ENCODE peak calls at places on chromosomes 16 and 17, in four cellular contexts. Z is body of pancreas, D is AG04449, M is kidney epithelial cell. E is an unnamed sample.
A peak's percentile ranks its signal among the peaks of the same experiment; 100 is the strongest.

GRCh38 chr16:1709356-1709755 is 3.4 kb downstream of the MAPK8IP3 start:
- DNase-seq in Z (no peak), D (no peak), M (no peak), E (no peak)

GRCh38 chr17:2602597-2603017 is 9.2 kb downstream of the PAFAH1B1 start:
- DNase-seq in M (no peak), D (no peak), Z (no peak), E (no peak)

GRCh38 chr16:50547340-50547865 is 793 bp upstream of the NKD1 start:
- DNase-seq in D (no peak), Z (peak; percentile 68), M (no peak), E (no peak)

GRCh38 chr17:73156166-73156840 is 8.5 kb upstream of the SSTR2 start:
- DNase-seq in M (no peak), D (no peak), Z (peak; percentile 81), E (no peak)

GRCh38 chr17:81928497-81929252 is 1.1 kb upstream of the MAFG start:
- DNase-seq in D (no peak), Z (no peak), M (no peak), E (no peak)

GRCh38 chr17:13704333-13704732 is 102.6 kb upstream of the HS3ST3A1 start:
- DNase-seq in M (no peak), D (peak; percentile 41), Z (no peak), E (peak; percentile 51)

GRCh38 chr17:49548051-49548505 is 27.6 kb upstream of the NXPH3 start:
- DNase-seq in D (no peak), Z (no peak), M (no peak), E (no peak)

GRCh38 chr16:12091569-12092346 is 115.2 kb downstream of the SNX29 start:
- DNase-seq in Z (no peak), M (no peak), D (no peak), E (no peak)

GRCh38 chr17:57466042-57466471 is 209.7 kb downstream of the MSI2 start:
- DNase-seq in M (no peak), Z (no peak), D (no peak), E (no peak)

GRCh38 chr17:75933836-75934235 is 7.0 kb downstream of the FBF1 start:
- DNase-seq in Z (no peak), D (no peak), M (no peak), E (no peak)

GRCh38 chr16:67993207-67994036 is 5.9 kb downstream of the DPEP2 start:
- DNase-seq in D (no peak), M (no peak), Z (peak; percentile 80), E (no peak)
- H3K4me3 ChIP-seq in D (peak overlapping the region; percentile 12), M (no peak overlapping the region), Z (no peak overlapping the region), E (no peak overlapping the region)

DNA sequence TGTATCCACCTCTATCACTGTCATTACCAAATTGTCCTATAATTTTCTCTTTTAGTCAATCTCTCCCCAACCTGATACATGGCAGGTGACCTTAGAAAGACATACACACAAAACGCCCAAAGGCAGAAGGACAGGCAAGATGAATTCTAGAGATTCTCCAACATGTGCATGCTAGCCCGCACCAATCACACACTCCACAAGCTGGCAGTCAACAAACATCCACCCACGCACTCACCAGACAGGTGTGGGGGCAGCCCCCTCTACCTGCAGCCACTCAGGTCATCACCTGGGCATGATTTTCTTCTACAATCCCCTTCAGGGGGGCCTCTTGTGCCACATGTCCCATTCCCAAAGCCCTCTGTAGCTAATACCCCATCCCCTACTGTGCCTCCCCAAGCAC is 9.5 kb downstream of the MPP2 start:
- DNase-seq in M (no peak), D (no peak), Z (no peak), E (no peak)
- TF ChIP-seq CTCF in M (no peak), D (no peak), Z (no peak), E (no peak)

DNA sequence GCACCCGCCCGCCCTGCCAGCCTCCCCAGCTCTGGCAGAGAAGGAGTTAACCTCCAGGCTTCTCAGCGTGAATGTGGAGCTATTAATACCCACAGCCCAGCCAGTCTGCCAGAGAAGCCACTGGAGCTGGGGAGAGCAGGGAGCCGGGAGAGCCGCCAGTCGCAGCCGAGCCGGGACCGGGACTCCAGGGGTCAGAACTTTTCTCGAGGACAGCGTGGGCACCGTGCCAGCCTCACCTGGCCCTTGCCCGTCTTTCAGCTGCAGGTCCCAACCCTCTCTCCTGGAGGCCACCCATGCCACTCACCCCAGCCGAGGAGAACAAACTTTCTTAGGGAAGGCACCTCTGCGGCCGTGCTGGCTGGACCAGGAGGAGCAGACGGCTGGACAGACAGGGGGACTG is 33.8 kb upstream of the SBK1 start:
- DNase-seq in Z (peak; percentile 50), M (no peak), D (no peak), E (peak; percentile 22)
- H3K4me3 ChIP-seq in Z (no peak overlapping the region), M (no peak overlapping the region), D (no peak overlapping the region), E (peak overlapping the region; percentile 49)

DNA sequence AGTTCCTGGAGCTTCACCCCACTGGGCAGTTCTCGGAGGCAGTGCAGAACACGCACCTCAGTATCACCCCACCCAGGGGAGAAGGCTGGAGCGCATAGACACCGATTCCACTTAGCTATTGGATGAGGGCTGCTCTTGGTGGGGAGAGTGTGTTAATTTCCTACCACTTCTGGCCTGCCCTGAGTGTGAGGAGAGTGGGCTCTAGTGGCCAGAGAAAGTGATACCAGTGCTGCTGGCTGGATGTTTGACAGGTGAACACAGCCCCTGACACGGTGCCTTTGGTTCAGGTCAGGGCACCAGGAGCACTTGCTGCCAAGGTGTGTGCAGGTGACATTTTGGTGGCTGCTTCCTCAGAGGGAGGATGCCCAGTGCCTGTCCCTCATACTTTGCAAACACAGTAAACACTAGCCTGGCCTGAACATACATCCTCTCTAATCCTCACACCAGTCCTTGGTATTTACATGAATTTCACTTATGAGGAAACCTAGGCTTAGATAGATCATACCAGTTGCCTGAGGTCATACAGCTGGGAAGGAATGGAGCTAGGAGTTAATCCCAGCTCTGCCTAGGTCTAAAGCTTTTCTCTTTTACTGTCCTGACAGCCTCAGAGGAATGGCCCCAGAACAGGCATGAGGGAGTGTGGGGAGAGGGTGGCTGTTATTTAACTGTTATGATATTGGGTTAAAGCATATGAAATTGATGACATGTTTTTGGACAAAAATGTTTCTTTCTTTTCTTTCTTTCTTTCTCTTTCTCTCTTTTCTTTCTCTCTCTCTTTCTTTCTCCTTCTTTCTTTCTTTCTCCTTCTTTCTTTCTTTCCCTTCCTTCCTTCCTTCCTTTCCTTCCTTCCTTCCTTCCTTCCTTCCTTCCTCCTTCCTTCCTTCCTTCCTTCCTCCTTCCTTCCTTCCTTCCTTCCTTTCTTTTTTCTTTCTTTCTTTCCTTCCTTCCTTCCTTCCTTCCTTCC is 21.0 kb upstream of the ITGAX start:
- DNase-seq in D (no peak), M (no peak), Z (no peak), E (peak; percentile 11)
- TF ChIP-seq CTCF in D (no peak), M (peak; percentile 38), Z (peak; percentile 17), E (peak; percentile 43)

E was measured in retinal pigment epithelial cell.